ENCODE peak calls at places on chromosomes 4 and X, in eight cellular contexts. Q is mesothelial cell of epicardium, Z is GM10248, I is AG04449, E is nucleus accumbens, F is AG08395, G is NCI-H1105, U is cardiac fibroblast. N is an unnamed sample.

GRCh38 chrX:129782706-129783105 is 3.0 kb downstream of the SASH3 start:
- DNase-seq in Q (no peak), Z (no peak), I (no peak), E (no peak), F (no peak), G (no peak), U (no peak), N (no peak)

GRCh38 chr4:95021099-95021498 is 263.3 kb downstream of the BMPR1B start:
- DNase-seq in Q (no peak), Z (no peak), I (peak; percentile 5), E (no peak), F (no peak), G (no peak), U (no peak), N (no peak)

GRCh38 chr4:1244978-1245471 is 3.9 kb downstream of the CTBP1 start:
- DNase-seq in Q (peak; percentile 22), Z (no peak), I (no peak), E (no peak), F (no peak), G (no peak), U (no peak), N (no peak)

GRCh38 chrX:130086414-130087207 is 23.7 kb downstream of the ELF4 start:
- DNase-seq in Q (no peak), Z (peak; percentile 54), I (no peak), E (no peak), F (no peak), G (no peak), U (no peak), N (no peak)

GRCh38 chr4:23857353-23857752 is 32.5 kb downstream of the PPARGC1A start:
- DNase-seq in Q (no peak), Z (no peak), I (no peak), E (no peak), F (no peak), G (no peak), U (peak; percentile 58), N (no peak)

GRCh38 chrX:23952984-23953907 is 45.4 kb downstream of the CXorf58 start:
- DNase-seq in Q (no peak), Z (peak; percentile 70), I (no peak), E (no peak), F (no peak), G (no peak), U (peak; percentile 1), N (no peak)

GRCh38 chrX:65821721-65822496 is 154.5 kb downstream of the MSN start:
- DNase-seq in Q (no peak), Z (peak; percentile 14), I (no peak), E (no peak), F (no peak), G (peak; percentile 5), U (no peak), N (no peak)

GRCh38 chr4:911871-912490 is 20.1 kb downstream of the GAK start:
- DNase-seq in Q (no peak), Z (no peak), I (no peak), E (no peak), F (no peak), G (no peak), U (no peak), N (no peak)

GRCh38 chrX:133418588-133418987 is 3.3 kb upstream of the GPC4 start:
- DNase-seq in Q (no peak), Z (no peak), I (no peak), E (no peak), F (no peak), G (no peak), U (no peak), N (no peak)

GRCh38 chrX:119541188-119541587 is 24.0 kb downstream of the STEEP1 start:
- DNase-seq in Q (no peak), Z (no peak), I (peak; percentile 3), E (no peak), F (peak; percentile 48), G (no peak), U (peak; percentile 66), N (no peak)

GRCh38 chr4:102836596-102836995 is 9.2 kb upstream of the UBE2D3 start:
- DNase-seq in Q (no peak), Z (no peak), I (no peak), E (no peak), F (no peak), G (no peak), U (no peak), N (no peak)

GRCh38 chrX:14027031-14027430 is 2.7 kb downstream of the GEMIN8 start:
- DNase-seq in Q (no peak), Z (no peak), I (no peak), E (peak; percentile 62), F (no peak), G (no peak), U (peak; percentile 27), N (no peak)

GRCh38 chr4:6819295-6819694 is 36.8 kb downstream of the KIAA0232 start:
- DNase-seq in Q (no peak), Z (no peak), I (no peak), E (no peak), F (no peak), G (no peak), U (no peak), N (no peak)